ENCODE peak calls at places on chromosomes 16 and 17, in four cellular contexts. U is neural crest cell, G is fibroblast of villous mesenchyme, Q is sigmoid colon. F is an unnamed sample.

GRCh38 chr16:17578921-17579876 is 108.4 kb upstream of the XYLT1 start:
- DNase-seq in U (peak; percentile 81), G (peak; percentile 86), Q (peak; percentile 69), F (no peak)

GRCh38 chr16:54236761-54237160 is 49.8 kb downstream of the IRX3 start:
- DNase-seq in U (no peak), G (peak; percentile 30), Q (no peak), F (no peak)

GRCh38 chr16:10744370-10745030 is 858 bp downstream of the NUBP1 start:
- DNase-seq in U (no peak), G (peak; percentile 53), Q (peak; percentile 77), F (no peak)

GRCh38 chr17:20823890-20824289 is 218.9 kb downstream of the USP22 start:
- DNase-seq in U (no peak), G (peak; percentile 1), Q (no peak), F (no peak)

GRCh38 chr17:60920107-60920506 is 242.5 kb downstream of the BCAS3 start:
- DNase-seq in U (no peak), G (no peak), Q (no peak), F (no peak)

GRCh38 chr16:78163772-78164391 is 64.4 kb downstream of the WWOX start:
- DNase-seq in U (no peak), G (no peak), Q (no peak), F (no peak)

GRCh38 chr17:39662551-39663339 is 2.4 kb upstream of the TCAP start:
- DNase-seq in U (no peak), G (no peak), Q (no peak), F (no peak)

GRCh38 chr16:26129997-26130396 is 438.2 kb downstream of the HS3ST4 start:
- DNase-seq in U (no peak), G (no peak), Q (no peak), F (no peak)

GRCh38 chr16:67529639-67530012 is 997 bp downstream of the RIPOR1 start:
- DNase-seq in U (no peak), G (no peak), Q (no peak), F (no peak)

GRCh38 chr17:80491478-80492342 is 15.3 kb upstream of the NPTX1 start:
- DNase-seq in U (peak; percentile 53), G (no peak), Q (no peak), F (no peak)

GRCh38 chr16:72455743-72456659 is 284.0 kb upstream of the PMFBP1 start:
- DNase-seq in U (no peak), G (no peak), Q (no peak), F (no peak)

GRCh38 chr16:58937661-58938060 is 203.5 kb upstream of the GOT2 start:
- DNase-seq in U (no peak), G (no peak), Q (no peak), F (no peak)

GRCh38 chr17:46979023-46979870 is at the start of gene RPRML:
- DNase-seq in U (peak; percentile 60), G (peak; percentile 10), Q (no peak), F (peak; percentile 54)

GRCh38 chr16:49859139-49859947 is 3.4 kb upstream of the ZNF423 start:
- DNase-seq in U (no peak), G (peak; percentile 4), Q (peak; percentile 83), F (no peak)

GRCh38 chr16:17305694-17306093 is 165.1 kb downstream of the XYLT1 start:
- DNase-seq in U (no peak), G (no peak), Q (no peak), F (no peak)

GRCh38 chr17:40556884-40557414 is 8.3 kb downstream of the CCR7 start:
- DNase-seq in U (no peak), G (peak; percentile 42), Q (no peak), F (peak; percentile 12)

GRCh38 chr17:38418693-38419507 is 9.4 kb upstream of the ARHGAP23 start:
- DNase-seq in U (no peak), G (no peak), Q (no peak), F (no peak)

GRCh38 chr17:78349831-78350631 is 9.8 kb downstream of the SOCS3 start:
- DNase-seq in U (no peak), G (no peak), Q (no peak), F (no peak)

GRCh38 chr16:58016841-58017446 is 8.6 kb upstream of the MMP15 start:
- DNase-seq in U (no peak), G (no peak), Q (no peak), F (no peak)

GRCh38 chr17:46873941-46874645 is 22.7 kb downstream of the WNT9B start:
- DNase-seq in U (no peak), G (no peak), Q (no peak), F (no peak)

GRCh38 chr17:56260421-56260820 is 107.1 kb downstream of the ANKFN1 start:
- DNase-seq in U (no peak), G (no peak), Q (no peak), F (no peak)

GRCh38 chr17:16003841-16004240 is 4.2 kb downstream of the TTC19 start:
- DNase-seq in U (no peak), G (no peak), Q (no peak), F (no peak)

GRCh38 chr17:68847711-68848110 is 107.5 kb downstream of the ABCA8 start:
- DNase-seq in U (no peak), G (no peak), Q (no peak), F (no peak)
- TF ChIP-seq CTCF in U (no peak), G (no peak), Q (no peak), F (no peak)

GRCh38 chr16:14133907-14134306 is 62.8 kb downstream of the MRTFB start:
- DNase-seq in U (no peak), G (no peak), Q (no peak), F (no peak)
- TF ChIP-seq CTCF in U (no peak), G (no peak), Q (no peak), F (no peak)

GRCh38 chr16:87702325-87702811 is 63.4 kb downstream of the KLHDC4 start:
- DNase-seq in U (peak; percentile 31), G (peak; percentile 32), Q (no peak), F (peak; percentile 57)
- TF ChIP-seq CTCF in U (peak; percentile 60), G (peak; percentile 64), Q (no peak), F (no peak)

GRCh38 chr16:48559462-48560211 is 50.3 kb downstream of the N4BP1 start:
- DNase-seq in U (no peak), G (no peak), Q (no peak), F (no peak)

GRCh38 chr16:48556913-48557351 is 53.0 kb downstream of the N4BP1 start:
- DNase-seq in U (no peak), G (peak; percentile 23), Q (no peak), F (no peak)

GRCh38 chr16:48558269-48558915 is 51.6 kb downstream of the N4BP1 start:
- DNase-seq in U (no peak), G (peak; percentile 77), Q (no peak), F (no peak)

GRCh38 chr16:48555597-48555996 is 54.4 kb downstream of the N4BP1 start:
- DNase-seq in U (no peak), G (no peak), Q (no peak), F (no peak)

DNA sequence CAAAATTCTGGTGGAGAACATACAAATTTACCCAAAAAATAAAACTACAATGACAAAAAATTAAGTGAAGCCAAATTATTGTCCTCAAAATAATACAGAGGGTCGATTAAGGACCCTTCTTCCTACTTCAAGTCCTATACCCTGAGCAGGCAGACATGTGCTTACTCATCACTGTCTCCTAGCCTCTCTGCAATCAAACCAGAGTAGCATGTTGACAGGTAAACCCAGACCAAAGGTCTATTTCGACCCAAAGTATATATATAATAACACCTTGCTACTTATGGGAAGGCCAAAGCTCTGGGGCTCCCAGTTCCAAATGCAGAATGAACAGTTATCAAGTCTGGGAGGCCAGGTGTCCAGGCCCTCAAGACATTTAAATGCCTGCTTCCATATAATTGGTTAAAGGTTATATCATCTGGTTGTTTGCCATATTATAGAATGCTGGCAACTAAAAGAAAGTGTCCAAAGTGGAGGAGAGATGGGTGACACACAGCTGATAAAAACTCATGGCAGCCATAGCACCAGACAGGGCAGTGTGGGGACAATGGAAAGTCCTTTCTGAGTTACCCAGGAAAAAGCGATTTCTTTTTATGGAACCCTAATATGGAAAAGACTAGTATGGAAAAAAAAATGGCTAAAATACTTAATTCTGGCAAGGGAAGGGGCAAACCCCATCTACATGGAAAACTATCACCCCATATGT is 53.6 kb downstream of the N4BP1 start:
- DNase-seq in U (no peak), G (no peak), Q (no peak), F (no peak)
- TF ChIP-seq CTCF in U (no peak), G (no peak), Q (no peak), F (no peak)

DNA sequence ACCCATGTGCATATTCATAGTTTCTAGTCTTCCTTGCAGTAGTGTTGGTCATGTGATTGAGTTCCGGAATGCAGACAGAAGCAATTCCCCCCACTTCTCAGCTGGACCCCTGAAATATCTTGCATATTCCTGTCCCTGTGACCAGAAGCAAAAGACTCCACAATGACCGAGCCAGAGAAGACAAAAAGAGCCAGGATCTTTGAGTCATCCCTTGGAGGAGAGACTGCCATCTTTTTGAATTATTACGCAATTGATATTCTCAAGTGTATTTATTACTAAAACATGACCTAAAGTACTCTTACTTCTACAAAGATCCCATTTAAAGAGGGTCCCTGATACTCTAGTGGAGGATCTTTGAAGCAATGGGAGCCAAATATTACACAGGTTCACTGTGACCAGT is 43.5 kb downstream of the SOX9 start:
- DNase-seq in U (no peak), G (no peak), Q (no peak), F (no peak)
- TF ChIP-seq CTCF in U (no peak), G (no peak), Q (no peak), F (no peak)

GRCh38 chr17:66727634-66728570 is 107.0 kb upstream of the CACNG5 start:
- DNase-seq in U (peak; percentile 63), G (peak; percentile 38), Q (peak; percentile 68), F (no peak)
- TF ChIP-seq CTCF in U (peak; percentile 77), G (peak; percentile 72), Q (peak; percentile 22), F (no peak)

GRCh38 chr16:27223226-27223610 is 19.9 kb downstream of the KDM8 start:
- DNase-seq in U (no peak), G (no peak), Q (no peak), F (no peak)
- TF ChIP-seq CTCF in U (no peak), G (peak; percentile 12), Q (no peak), F (no peak)

GRCh38 chr17:74695629-74696028 is 17.1 kb downstream of the CD300LF start:
- DNase-seq in U (no peak), G (no peak), Q (no peak), F (no peak)
- TF ChIP-seq CTCF in U (no peak), G (no peak), Q (no peak), F (no peak)

DNA sequence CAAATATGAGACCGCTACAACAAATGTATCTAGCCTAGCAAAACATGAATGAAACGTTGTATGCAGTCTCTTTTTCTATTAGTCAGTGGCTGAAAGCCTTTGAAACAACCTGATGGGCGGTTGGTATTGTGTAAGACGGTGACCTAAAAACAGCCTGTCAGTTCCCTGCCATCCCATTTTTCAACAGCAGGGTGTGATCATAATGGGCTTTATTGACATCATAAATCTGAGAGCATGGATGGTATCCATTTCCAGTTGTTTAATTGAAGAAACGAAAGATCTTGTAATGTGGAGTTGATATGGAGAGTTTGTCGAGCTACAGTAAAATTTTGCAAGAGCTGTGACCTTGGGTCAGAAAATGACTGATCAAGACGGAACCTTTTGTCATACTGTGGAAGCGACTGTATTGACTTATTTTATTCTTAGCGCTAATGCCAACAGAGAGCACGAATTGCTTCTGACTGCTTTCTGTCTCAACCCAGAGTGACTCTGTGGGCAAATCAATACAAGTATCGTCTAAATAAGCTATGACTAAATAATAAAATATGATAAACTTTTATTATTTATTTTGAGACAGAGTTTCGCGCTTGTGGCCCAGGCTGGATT is 12.3 kb upstream of the MEIOB start:
- DNase-seq in U (no peak), G (peak; percentile 5), Q (no peak), F (no peak)
- TF ChIP-seq CTCF in U (peak; percentile 47), G (peak; percentile 11), Q (no peak), F (no peak)